ENCODE peak calls at places on chromosome 14, in eight cellular contexts. N is naive thymus-derived CD8-positive, alpha-beta T cell; R is EL; U is activated effector memory CD4-positive, alpha-beta T cell treated with Interleukin-2 at 50 U/mL for 16 hours; O is GOT3; Q is NCI-H1092 treated with DMSO at 0.1 percent for 48 hours; H is tibial artery; S is transverse colon. X is an unnamed sample.

GRCh38 chr14:55699131-55700057 is 119.4 kb downstream of the KTN1 start:
- DNase-seq in Q (no peak), N (no peak), O (no peak), U (no peak), S (peak), H (no peak), R (peak), X (no peak)

GRCh38 chr14:59918824-59919581 is 941 bp upstream of the LRRC9 start:
- DNase-seq in H (peak), N (peak), Q (peak), O (no peak), S (peak), R (peak), U (no peak), X (no peak)

GRCh38 chr14:71235865-71236264 is 328.6 kb downstream of the PCNX1 start:
- DNase-seq in N (no peak), U (no peak), Q (peak), O (no peak), H (peak), R (no peak), S (no peak), X (no peak)

GRCh38 chr14:99346470-99347080 is 74.6 kb upstream of the BCL11B start:
- DNase-seq in R (no peak), S (no peak), U (no peak), H (peak), N (no peak), O (no peak), Q (no peak), X (no peak)

GRCh38 chr14:56159066-56159465 is 40.9 kb downstream of the PELI2 start:
- DNase-seq in H (no peak), N (no peak), U (no peak), O (no peak), S (no peak), R (peak), Q (no peak), X (no peak)

GRCh38 chr14:70640938-70641547 is 673 bp upstream of the TTC9 start:
- DNase-seq in S (peak), Q (peak), H (no peak), O (no peak), N (peak), R (peak), U (peak), X (peak)

GRCh38 chr14:50342211-50343080 is 30.3 kb downstream of the DMAC2L start:
- DNase-seq in O (no peak), N (peak), Q (peak), H (peak), R (peak), S (peak), U (no peak), X (peak)

GRCh38 chr14:94051115-94051514 is 25.0 kb downstream of the OTUB2 start:
- DNase-seq in U (no peak), H (peak), O (no peak), N (peak), R (peak), Q (no peak), S (peak), X (no peak)

GRCh38 chr14:67675219-67675582 is 769 bp upstream of the VTI1B start:
- DNase-seq in U (no peak), S (no peak), R (no peak), H (no peak), Q (no peak), N (no peak), O (no peak), X (no peak)

GRCh38 chr14:94748667-94749347 is 21.1 kb downstream of the GSC start:
- DNase-seq in R (peak), U (no peak), Q (peak), S (peak), N (no peak), O (no peak), H (no peak), X (no peak)

GRCh38 chr14:90625445-90625844 is 190.8 kb downstream of the TTC7B start:
- DNase-seq in R (no peak), H (no peak), O (no peak), U (no peak), S (no peak), Q (no peak), N (no peak), X (no peak)

GRCh38 chr14:89619616-89620273 is 202.7 kb upstream of the FOXN3 start:
- DNase-seq in R (no peak), H (no peak), Q (no peak), O (no peak), N (no peak), U (no peak), S (no peak), X (no peak)

GRCh38 chr14:40796168-40796567 is 810.5 kb upstream of the LRFN5 start:
- DNase-seq in Q (no peak), O (no peak), N (no peak), U (no peak), R (no peak), S (no peak), H (no peak), X (no peak)

GRCh38 chr14:63051966-63052365 is 6.7 kb upstream of the KCNH5 start:
- DNase-seq in H (no peak), N (no peak), O (no peak), U (no peak), R (no peak), Q (no peak), S (no peak), X (no peak)

GRCh38 chr14:20302042-20302761 is 3.5 kb downstream of the TTC5 start:
- DNase-seq in Q (no peak), R (peak), H (no peak), O (no peak), N (no peak), U (no peak), S (no peak), X (no peak)

GRCh38 chr14:92456215-92457017 is 57.2 kb upstream of the RIN3 start:
- DNase-seq in R (peak), U (no peak), O (no peak), H (no peak), S (peak), Q (peak), N (no peak), X (no peak)

GRCh38 chr14:84036863-84037262 is 1493.1 kb upstream of the FLRT2 start:
- DNase-seq in Q (no peak), S (no peak), U (no peak), H (no peak), O (no peak), R (peak), N (no peak), X (no peak)

GRCh38 chr14:32300146-32300545 is 29.0 kb upstream of the AKAP6 start:
- DNase-seq in U (no peak), O (no peak), Q (no peak), R (no peak), H (no peak), N (no peak), S (no peak), X (no peak)

GRCh38 chr14:104745431-104745830 is 7.5 kb upstream of the SIVA1 start:
- DNase-seq in R (no peak), Q (no peak), U (no peak), S (no peak), H (no peak), O (no peak), N (no peak), X (no peak)

GRCh38 chr14:62364161-62364560 is 601.9 kb downstream of the SNAPC1 start:
- DNase-seq in U (no peak), Q (no peak), N (no peak), S (no peak), O (no peak), H (no peak), R (no peak), X (no peak)

GRCh38 chr14:22387776-22388241 is 201.2 kb downstream of the DAD1 start:
- DNase-seq in H (no peak), U (no peak), N (no peak), S (no peak), O (no peak), Q (no peak), R (no peak), X (no peak)